ENCODE peak calls at places on chromosomes 12 and 14, in nine cellular contexts. S is WTC11, Y is A549, T is GM12878, L is SK-N-SH, E is endothelial cell of umbilical vein, Z is H1, U is HCT116, G is K562. F is an unnamed sample.
A peak's percentile ranks its signal among the peaks of the same experiment; 100 is the strongest.

GRCh38 chr12:1644523-1645438 is 15.8 kb downstream of the WNT5B start:
- DNase-seq in S (no peak), Y (no peak), T (no peak), L (peak; percentile 88), E (peak; percentile 82), Z (no peak), U (no peak), G (no peak), F (peak; percentile 40)

GRCh38 chr12:65742481-65742971 is 81.8 kb upstream of the HMGA2 start:
- DNase-seq in S (peak; percentile 33), Y (no peak), T (no peak), L (no peak), E (peak; percentile 29), Z (no peak), U (no peak), G (no peak), F (no peak)

GRCh38 chr12:32450768-32451167 is 51.4 kb downstream of the FGD4 start:
- DNase-seq in S (no peak), Y (no peak), T (no peak), L (no peak), E (peak; percentile 32), Z (no peak), U (no peak), G (no peak), F (peak; percentile 21)

GRCh38 chr14:63663428-63664142 is 21.9 kb upstream of the WDR89 start:
- DNase-seq in S (peak; percentile 25), Y (no peak), T (no peak), L (no peak), E (no peak), Z (no peak), U (no peak), G (no peak), F (peak; percentile 5)

GRCh38 chr14:37230551-37231194 is 32.9 kb downstream of the MIPOL1 start:
- DNase-seq in S (no peak), Y (peak; percentile 35), T (no peak), L (peak; percentile 11), E (peak; percentile 66), Z (no peak), U (peak; percentile 48), G (peak; percentile 65), F (peak; percentile 66)

GRCh38 chr14:37824936-37825698 is 229.7 kb downstream of the TTC6 start:
- DNase-seq in S (no peak), Y (no peak), T (no peak), L (no peak), E (no peak), Z (no peak), U (no peak), G (no peak), F (no peak)

GRCh38 chr12:106773286-106773685 is 1.2 kb upstream of the RIC8B start:
- DNase-seq in S (no peak), Y (no peak), T (no peak), L (peak; percentile 30), E (no peak), Z (no peak), U (no peak), G (peak; percentile 11), F (peak; percentile 27)

GRCh38 chr14:76500011-76500410 is 124.1 kb downstream of the ESRRB start:
- DNase-seq in S (no peak), Y (no peak), T (no peak), L (no peak), E (no peak), Z (no peak), U (no peak), G (no peak), F (no peak)

GRCh38 chr14:93747560-93747959 is 40.7 kb downstream of the PRIMA1 start:
- DNase-seq in S (no peak), Y (no peak), T (no peak), L (no peak), E (no peak), Z (no peak), U (no peak), G (no peak), F (no peak)

GRCh38 chr12:32298917-32299316 is 100.4 kb upstream of the FGD4 start:
- DNase-seq in S (no peak), Y (no peak), T (no peak), L (peak; percentile 26), E (no peak), Z (no peak), U (no peak), G (no peak), F (no peak)

GRCh38 chr14:105482486-105483110 is 4.1 kb upstream of the CRIP1 start:
- DNase-seq in S (no peak), Y (no peak), T (no peak), L (no peak), E (no peak), Z (no peak), U (no peak), G (no peak), F (no peak)

GRCh38 chr14:105485720-105486332 is 860 bp upstream of the CRIP1 start:
- DNase-seq in S (peak; percentile 78), Y (peak; percentile 65), T (no peak), L (peak; percentile 92), E (peak; percentile 33), Z (no peak), U (no peak), G (peak; percentile 80), F (peak; percentile 75)

GRCh38 chr14:105483300-105484068 is 3.2 kb upstream of the CRIP1 start:
- DNase-seq in S (no peak), Y (no peak), T (no peak), L (no peak), E (no peak), Z (no peak), U (no peak), G (no peak), F (no peak)

GRCh38 chr14:105484997-105485393 is 1.7 kb upstream of the CRIP1 start:
- DNase-seq in S (no peak), Y (no peak), T (no peak), L (no peak), E (no peak), Z (no peak), U (no peak), G (no peak), F (no peak)

DNA sequence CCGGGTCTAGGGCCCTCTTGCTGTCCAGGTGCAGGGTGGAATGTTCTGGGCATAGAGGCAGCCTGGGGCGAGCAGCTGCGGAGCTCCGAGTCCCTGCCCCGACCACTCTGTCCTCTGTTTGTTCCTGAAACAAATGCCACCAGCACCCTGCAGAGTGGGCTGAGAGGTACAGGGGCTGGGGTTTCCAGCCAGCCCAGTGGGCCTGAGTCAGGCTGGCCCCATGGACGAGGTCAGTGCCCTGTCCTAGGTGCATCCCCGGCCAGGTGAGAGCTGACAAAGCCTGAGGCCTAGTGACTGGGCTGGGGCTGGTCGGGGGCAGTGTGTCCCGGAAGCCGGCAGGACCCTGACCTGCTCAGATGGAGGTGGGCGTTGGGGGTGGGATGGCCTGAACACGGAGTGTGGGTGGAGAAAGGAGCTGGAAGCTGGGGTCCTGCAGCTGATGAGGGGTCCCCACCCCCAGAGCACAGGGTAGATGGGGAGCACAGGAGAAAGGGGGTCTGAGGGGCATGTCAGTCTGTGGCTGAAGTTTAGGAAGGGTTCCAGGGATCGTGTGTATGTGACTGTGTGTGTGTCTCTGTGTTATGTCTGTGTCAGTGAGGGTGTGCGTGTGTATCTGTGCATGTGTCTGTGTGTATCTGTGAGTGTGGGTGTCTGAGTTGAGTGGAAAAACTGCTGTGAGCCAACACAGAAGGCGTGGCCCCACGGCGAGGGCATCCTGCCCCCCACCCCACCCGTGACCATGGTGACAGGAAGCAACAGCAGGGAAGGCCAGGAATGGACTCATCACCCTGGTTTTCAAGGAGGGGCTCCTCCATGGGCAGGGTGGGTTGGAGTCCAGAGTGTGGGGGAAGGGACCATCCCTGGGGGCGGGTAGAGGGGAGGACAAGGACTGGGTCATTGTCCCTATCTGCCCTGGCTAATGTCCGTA is 2.4 kb upstream of the CRIP1 start:
- DNase-seq in S (no peak), Y (no peak), T (no peak), L (no peak), E (peak; percentile 28), Z (no peak), U (no peak), G (no peak), F (no peak)
- TF ChIP-seq MAX in S (no peak), Y (no peak), T (no peak), L (no peak), E (no peak), Z (no peak), U (no peak), G (no peak), F (no peak)

GRCh38 chr14:25843761-25844470 is 753.9 kb downstream of the NOVA1 start:
- DNase-seq in S (no peak), Y (no peak), T (no peak), L (no peak), E (no peak), Z (no peak), U (no peak), G (no peak), F (no peak)

GRCh38 chr14:25848601-25849000 is 749.2 kb downstream of the NOVA1 start:
- DNase-seq in S (no peak), Y (no peak), T (no peak), L (no peak), E (no peak), Z (no peak), U (no peak), G (no peak), F (no peak)

GRCh38 chr14:25841226-25841625 is 756.6 kb downstream of the NOVA1 start:
- DNase-seq in S (no peak), Y (no peak), T (no peak), L (no peak), E (no peak), Z (no peak), U (no peak), G (no peak), F (no peak)

GRCh38 chr14:25846232-25846631 is 751.6 kb downstream of the NOVA1 start:
- DNase-seq in S (no peak), Y (no peak), T (no peak), L (no peak), E (no peak), Z (no peak), U (no peak), G (no peak), F (no peak)
- TF ChIP-seq MAX in S (no peak), Y (no peak), T (no peak), L (no peak), E (no peak), Z (no peak), U (no peak), G (no peak), F (no peak)

DNA sequence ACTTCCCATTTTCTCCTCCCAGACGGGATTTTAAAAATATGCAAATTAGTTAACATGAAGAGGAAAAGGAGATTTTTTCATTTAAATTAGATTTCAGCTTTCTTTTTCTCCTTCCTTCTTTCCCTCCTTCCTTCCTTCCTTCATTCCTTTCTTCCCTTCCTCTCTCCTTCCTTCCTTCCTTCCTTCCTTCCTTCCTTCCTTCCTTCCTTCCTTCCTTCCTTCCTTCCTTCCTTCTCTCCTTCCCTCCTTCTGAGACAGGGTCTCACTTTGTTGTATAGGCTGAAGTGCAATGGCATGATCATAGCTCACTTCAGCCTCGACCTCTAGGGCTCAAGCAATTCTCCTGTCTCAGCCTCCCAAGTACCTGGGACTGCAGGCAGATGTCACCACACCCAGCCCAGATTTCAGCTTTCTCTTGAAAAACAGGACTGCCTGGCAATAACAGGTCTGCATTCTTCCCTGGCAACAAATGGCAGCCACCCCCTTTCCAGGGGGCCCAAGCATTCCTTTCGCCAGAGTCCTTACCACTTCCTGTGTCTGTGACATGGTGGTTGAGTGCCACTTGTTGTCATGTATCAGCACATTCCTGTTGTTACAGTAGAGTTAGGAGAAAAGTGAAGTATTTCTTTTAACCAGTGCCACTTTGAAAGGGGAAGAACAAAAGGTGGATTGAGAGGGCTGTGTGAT is 119.1 kb downstream of the PTPN11 start:
- DNase-seq in S (peak; percentile 33), Y (no peak), T (no peak), L (peak; percentile 48), E (no peak), Z (peak; percentile 60), U (peak; percentile 26), G (no peak), F (peak; percentile 59)
- TF ChIP-seq MAX in S (no peak), Y (no peak), T (no peak), L (no peak), E (no peak), Z (no peak), U (no peak), G (no peak), F (no peak)

GRCh38 chr12:6980740-6981139 is 10.0 kb downstream of the EMG1 start:
- DNase-seq in S (no peak), Y (no peak), T (no peak), L (no peak), E (no peak), Z (no peak), U (no peak), G (no peak), F (no peak)
- TF ChIP-seq MAX in S (no peak), Y (no peak), T (no peak), L (no peak), E (no peak), Z (no peak), U (no peak), G (no peak), F (no peak)

F was measured in NB4.